ENCODE peak calls at places on chromosomes 16 and 17, in five cellular contexts. I is left kidney; N is stimulated activated CD4-positive, alpha-beta T cell treated with anti-CD3 and anti-CD28 coated beads, Interleukin-1b, Interleukin-23, amount 100 ng/mL, for 1 hour; P is activated CD4-positive, alpha-beta T cell treated with anti-CD3 and anti-CD28 coated beads, Interleukin-2, amount 10 ng/mL, durations not matched to agents 7 days and 5 days; Q is skeletal muscle cell. F is an unnamed sample.
A peak's percentile ranks its signal among the peaks of the same experiment; 100 is the strongest.

GRCh38 chr17:63279498-63280230 is 166.4 kb downstream of the CYB561 start:
- DNase-seq in N (no peak), P (no peak), I (no peak), Q (peak; percentile 45), F (no peak)

GRCh38 chr16:69123894-69124293 is 8.5 kb downstream of the CHTF8 start:
- DNase-seq in P (peak; percentile 82), Q (no peak), N (peak; percentile 21), I (peak; percentile 90), F (peak; percentile 20)

GRCh38 chr16:23729503-23730424 is 16.7 kb upstream of the ERN2 start:
- DNase-seq in N (no peak), I (no peak), P (no peak), Q (peak; percentile 36), F (no peak)

GRCh38 chr17:17516941-17517720 is 20.9 kb upstream of the RASD1 start:
- DNase-seq in N (no peak), P (no peak), Q (no peak), I (no peak), F (no peak)

GRCh38 chr17:37430051-37430591 is 23.4 kb downstream of the TADA2A start:
- DNase-seq in I (no peak), Q (no peak), N (no peak), P (no peak), F (no peak)

GRCh38 chr16:89375686-89376085 is 114.7 kb downstream of the ANKRD11 start:
- DNase-seq in N (no peak), Q (no peak), P (no peak), I (no peak), F (no peak)

GRCh38 chr16:6027733-6028132 is 930.1 kb upstream of the EEF2KMT start:
- DNase-seq in Q (no peak), I (no peak), P (no peak), N (no peak), F (no peak)

GRCh38 chr16:86330906-86331305 is 179.4 kb upstream of the FOXF1 start:
- DNase-seq in I (no peak), N (no peak), Q (no peak), P (no peak), F (no peak)

GRCh38 chr17:68289473-68289872 is 1.5 kb downstream of the SLC16A6 start:
- DNase-seq in P (no peak), I (peak; percentile 4), Q (no peak), N (no peak), F (no peak)

GRCh38 chr16:28183441-28183840 is 28.3 kb downstream of the XPO6 start:
- DNase-seq in P (no peak), N (no peak), I (no peak), Q (no peak), F (no peak)

F was measured in NCI-H1417 treated with DMSO at 0.1 percent for 48 hours.